ENCODE peak calls at places on chromosomes 5 and 9, in eight cellular contexts. M, Y, P, N, D, A, I and H are unnamed samples. For H3K9me3, the result is how much of the 10 kb centered on the place peaks cover.

GRCh38 chr9:18036364-18036896 is 437.5 kb upstream of the ADAMTSL1 start:
- DNase-seq in A (no peak), M (no peak), D (no peak), I (peak), P (no peak), Y (no peak), N (no peak), H (no peak)

GRCh38 chr9:16060457-16061129 is 507.8 kb downstream of the CCDC171 start:
- DNase-seq in M (no peak), A (no peak), P (peak), N (no peak), D (peak), Y (no peak), I (no peak), H (no peak)

GRCh38 chr5:135868681-135869080 is 27.0 kb downstream of the IL9 start:
- DNase-seq in Y (no peak), P (no peak), I (no peak), M (no peak), N (no peak), A (no peak), D (no peak), H (no peak)

GRCh38 chr5:92552206-92553160 is 1028.5 kb downstream of the NR2F1-AS1 start:
- DNase-seq in M (no peak), D (no peak), A (no peak), N (peak), Y (peak), P (no peak), I (peak), H (no peak)

GRCh38 chr9:20437466-20437865 is 184.8 kb downstream of the MLLT3 start:
- DNase-seq in I (peak), D (no peak), M (no peak), N (peak), A (no peak), Y (no peak), P (no peak), H (no peak)

GRCh38 chr5:121841900-121842299 is 9.8 kb upstream of the FTMT start:
- DNase-seq in N (no peak), P (no peak), D (no peak), M (no peak), Y (no peak), I (no peak), A (no peak), H (no peak)

GRCh38 chr5:176533390-176533789 is 3.8 kb downstream of the RNF44 start:
- DNase-seq in Y (no peak), N (no peak), M (no peak), D (no peak), P (no peak), I (no peak), A (no peak), H (no peak)

GRCh38 chr9:89899476-89900047 is 294.8 kb downstream of the GADD45G start:
- DNase-seq in P (no peak), Y (no peak), N (no peak), M (no peak), I (no peak), D (no peak), A (peak), H (no peak)

GRCh38 chr5:34474573-34475021 is 181.5 kb upstream of the RAI14 start:
- DNase-seq in A (no peak), P (no peak), Y (peak), M (no peak), D (no peak), N (peak), I (peak), H (peak)

GRCh38 chr9:108783318-108784127 is 72.3 kb downstream of the ACTL7B start:
- DNase-seq in I (no peak), D (no peak), M (no peak), A (no peak), Y (no peak), N (no peak), P (no peak), H (peak)

GRCh38 chr5:134432677-134433359 is 21.1 kb upstream of the CDKN2AIPNL start:
- DNase-seq in N (peak), I (no peak), P (no peak), D (no peak), A (no peak), M (no peak), Y (no peak), H (no peak)

GRCh38 chr5:116388564-116389258 is 185.9 kb downstream of the SEMA6A start:
- DNase-seq in P (no peak), D (no peak), Y (no peak), I (no peak), M (no peak), A (no peak), N (no peak), H (no peak)

GRCh38 chr5:168651654-168652053 is 72.5 kb upstream of the PANK3 start:
- DNase-seq in P (no peak), M (no peak), Y (no peak), D (no peak), I (peak), N (peak), A (no peak), H (no peak)

GRCh38 chr5:1886634-1887399 is 4.1 kb upstream of the IRX4 start:
- DNase-seq in P (no peak), I (no peak), M (no peak), Y (no peak), D (no peak), N (no peak), A (no peak), H (no peak)

GRCh38 chr5:113067635-113068344 is 91.2 kb downstream of the DCP2 start:
- DNase-seq in Y (no peak), D (no peak), I (no peak), M (no peak), N (peak), P (no peak), A (no peak), H (no peak)

GRCh38 chr5:127988149-127988755 is 95.3 kb upstream of the SLC12A2 start:
- DNase-seq in P (no peak), Y (peak), M (no peak), N (peak), I (peak), A (no peak), D (no peak), H (no peak)

GRCh38 chr9:124280176-124280691 is 22.5 kb downstream of the NEK6 start:
- DNase-seq in P (no peak), N (peak), D (no peak), I (peak), Y (no peak), M (no peak), A (no peak), H (no peak)

GRCh38 chr5:162496080-162496808 is 428.7 kb downstream of the GABRG2 start:
- DNase-seq in M (no peak), I (no peak), A (no peak), Y (no peak), P (no peak), D (no peak), N (no peak), H (no peak)

GRCh38 chr9:136951541-136952353 is at the start of gene LCN12:
- DNase-seq in A (no peak), P (no peak), Y (no peak), I (no peak), N (no peak), M (peak), D (no peak), H (no peak)

GRCh38 chr9:108743426-108743825 is 112.4 kb downstream of the ACTL7B start:
- DNase-seq in N (no peak), Y (no peak), M (no peak), A (no peak), P (no peak), I (no peak), D (no peak), H (peak)

GRCh38 chr5:27944471-27944870 is 906.1 kb upstream of the CDH9 start:
- DNase-seq in M (no peak), A (no peak), D (no peak), Y (no peak), P (no peak), I (no peak), N (no peak), H (no peak)

GRCh38 chr9:23587433-23587832 is 238.6 kb downstream of the ELAVL2 start:
- DNase-seq in D (no peak), A (no peak), M (peak), P (no peak), I (no peak), Y (no peak), N (no peak), H (no peak)

GRCh38 chr5:3337812-3338541 is 257.7 kb upstream of the IRX1 start:
- DNase-seq in M (no peak), I (no peak), P (no peak), A (no peak), Y (no peak), D (no peak), N (no peak), H (no peak)

GRCh38 chr5:3339798-3340115 is 255.9 kb upstream of the IRX1 start:
- DNase-seq in A (no peak), Y (no peak), P (no peak), I (no peak), D (no peak), N (no peak), M (no peak), H (no peak)

GRCh38 chr5:3340471-3340870 is 255.2 kb upstream of the IRX1 start:
- DNase-seq in D (no peak), I (no peak), N (no peak), A (no peak), P (no peak), Y (no peak), M (no peak), H (no peak)

GRCh38 chr5:3341446-3342240 is 254.0 kb upstream of the IRX1 start:
- DNase-seq in P (no peak), I (no peak), Y (no peak), D (no peak), N (no peak), A (no peak), M (no peak), H (no peak)

DNA sequence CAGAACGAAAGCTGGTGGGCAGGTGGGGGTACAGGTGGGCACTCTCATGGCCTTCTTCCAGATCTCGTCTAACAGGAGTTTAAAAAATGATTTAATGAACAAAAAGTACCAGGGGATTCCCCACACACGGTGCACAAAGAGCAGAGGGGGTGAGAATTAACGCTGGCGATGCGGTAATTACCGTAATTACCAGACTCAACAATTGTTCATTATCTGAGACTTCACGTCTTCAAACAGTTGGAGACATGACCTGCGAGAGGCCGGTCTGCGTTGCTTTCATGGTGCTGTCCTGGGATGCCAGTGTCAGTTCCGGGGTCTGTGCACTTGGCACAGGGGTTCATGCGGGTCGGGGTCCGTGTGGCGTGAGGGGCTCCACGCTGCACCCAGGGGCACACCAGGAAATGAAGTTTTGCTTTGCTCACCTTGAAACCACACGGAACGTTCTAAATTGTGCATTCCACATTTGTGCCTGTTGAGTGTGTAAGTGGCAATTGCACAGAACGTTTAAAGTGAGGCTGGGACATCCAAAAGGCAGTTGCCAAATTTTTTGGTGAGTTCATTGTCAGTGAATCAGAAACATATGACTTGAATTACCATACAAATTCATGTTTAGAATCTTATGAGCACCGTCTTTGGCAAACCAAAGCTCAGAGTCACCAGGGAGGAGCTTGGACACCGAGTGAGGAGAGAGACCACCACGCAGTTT is 256.4 kb upstream of the IRX1 start:
- DNase-seq in M (no peak), N (no peak), Y (no peak), I (no peak), P (no peak), D (no peak), A (no peak), H (no peak)
- H3K9me3 ChIP-seq in M (under half), N (under half), Y (under half), I (under half), P (under half), D (under half), A (under half), H (under half)

GRCh38 chr9:81468084-81468595 is 221.2 kb downstream of the TLE1 start:
- DNase-seq in N (no peak), A (no peak), M (no peak), P (no peak), D (no peak), Y (no peak), I (no peak), H (no peak)

GRCh38 chr9:81461196-81461595 is 228.2 kb downstream of the TLE1 start:
- DNase-seq in N (peak), Y (no peak), I (peak), P (no peak), D (no peak), M (no peak), A (no peak), H (no peak)

GRCh38 chr9:81470864-81471263 is 218.5 kb downstream of the TLE1 start:
- DNase-seq in Y (no peak), P (no peak), D (no peak), N (no peak), A (no peak), I (no peak), M (no peak), H (no peak)

GRCh38 chr9:81462759-81463158 is 226.6 kb downstream of the TLE1 start:
- DNase-seq in N (no peak), P (no peak), D (no peak), M (no peak), A (no peak), I (peak), Y (no peak), H (no peak)

DNA sequence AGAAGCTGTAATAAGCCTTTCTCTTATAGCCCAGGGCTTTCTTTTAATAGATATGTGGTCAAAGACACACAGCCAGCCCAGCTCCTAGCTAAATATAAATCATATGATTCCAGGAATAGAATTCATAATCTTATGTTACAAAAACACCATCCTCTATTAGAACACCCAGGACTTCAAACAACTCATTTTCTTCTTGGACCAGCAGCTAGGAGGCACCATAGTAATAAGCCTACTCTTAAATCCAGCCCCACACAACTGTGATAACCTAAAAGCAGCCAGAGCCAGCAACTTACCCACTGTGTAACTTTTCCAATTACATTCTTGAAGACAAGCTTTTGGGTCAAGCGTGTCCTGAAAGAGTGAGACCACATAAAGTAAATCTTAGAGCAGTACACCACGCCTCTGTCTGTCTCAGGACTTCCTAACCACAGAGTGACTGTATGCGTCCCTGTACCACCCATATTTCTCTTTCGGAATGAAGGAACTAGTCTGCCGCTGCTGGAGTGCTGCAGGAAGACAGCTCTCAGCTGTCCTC is 223.8 kb downstream of the TLE1 start:
- DNase-seq in I (peak), P (no peak), M (no peak), N (peak), D (no peak), Y (no peak), A (no peak), H (no peak)
- TF ChIP-seq CTCF in I (peak), P (no peak), M (peak), N (peak), D (no peak), Y (no peak), A (no peak), H (no peak)

GRCh38 chr5:160312960-160313734 is 783 bp upstream of the CCNJL start:
- DNase-seq in Y (no peak), A (no peak), N (no peak), P (no peak), M (no peak), D (no peak), I (no peak), H (no peak)

GRCh38 chr5:160318409-160318808 is 6.0 kb upstream of the CCNJL start:
- DNase-seq in Y (no peak), A (no peak), I (no peak), N (no peak), M (no peak), P (no peak), D (no peak), H (no peak)

GRCh38 chr5:160315968-160316367 is 3.6 kb upstream of the CCNJL start:
- DNase-seq in A (no peak), M (no peak), D (no peak), N (peak), I (peak), P (no peak), Y (peak), H (no peak)

GRCh38 chr5:160312139-160312959 is at the start of gene CCNJL:
- DNase-seq in N (peak), M (peak), D (no peak), A (no peak), P (no peak), Y (no peak), I (peak), H (peak)

DNA sequence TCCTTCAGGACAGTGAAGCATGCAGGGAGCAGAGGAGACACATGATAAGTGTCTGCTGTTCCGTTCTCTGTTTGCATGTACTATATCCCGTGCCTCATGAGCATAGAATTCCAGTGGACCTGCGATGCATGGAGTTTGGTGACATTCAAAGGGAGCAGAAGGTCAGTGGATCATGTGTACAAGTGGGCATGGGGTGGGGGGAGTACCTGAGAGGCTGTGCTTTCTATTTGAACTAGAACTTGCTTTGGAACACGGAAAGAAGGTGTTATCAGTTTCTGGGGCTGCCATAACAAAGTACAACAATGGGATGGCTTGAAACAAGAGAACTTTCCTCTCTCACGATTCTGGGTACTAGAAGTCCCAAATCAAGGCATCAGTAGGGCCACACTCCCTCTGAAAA is 5.1 kb upstream of the CCNJL start:
- DNase-seq in D (no peak), I (no peak), A (no peak), M (no peak), Y (no peak), N (no peak), P (no peak), H (no peak)
- H3K27ac ChIP-seq in D (no peak), I (no peak), A (no peak), M (no peak), Y (no peak), N (no peak), P (no peak), H (no peak)

DNA sequence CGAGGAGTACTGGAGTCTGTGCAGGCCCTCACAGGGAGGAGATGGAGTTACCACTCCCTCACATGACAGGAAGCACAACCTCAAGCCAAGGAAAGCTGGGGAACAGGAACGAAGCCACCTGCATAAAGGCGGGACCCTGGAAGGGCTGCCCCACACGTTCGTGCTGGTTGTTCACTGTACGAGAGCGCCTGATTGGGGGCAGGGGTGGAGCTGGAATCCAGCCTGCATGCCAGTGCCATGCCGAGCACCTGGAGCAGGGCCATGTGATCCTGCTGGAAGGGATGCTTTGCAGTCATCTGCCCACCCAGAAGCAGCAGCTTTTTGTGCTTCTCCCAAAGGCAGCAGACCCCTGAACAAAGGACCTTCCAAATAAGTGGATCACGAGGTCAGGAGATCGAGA is 11.4 kb downstream of the GRM6 start:
- DNase-seq in P (no peak), Y (no peak), N (no peak), I (no peak), M (no peak), A (no peak), D (no peak), H (no peak)
- H3K9me3 ChIP-seq in P (under half), Y (under half), N (half or more), I (under half), M (under half), A (under half), D (under half), H (under half)